ENCODE peak calls at places on chromosomes 3 and 15, in ten cellular contexts. W, Q, X, U, G, O, R, A, M and V are unnamed samples.

GRCh38 chr3:9422712-9423424 is 25.5 kb downstream of the SETD5 start:
- DNase-seq in W (peak; percentile 95), Q (peak; percentile 97), X (no peak), U (peak; percentile 91), G (peak; percentile 72), O (no peak), R (peak; percentile 93), A (peak; percentile 93), M (peak; percentile 49), V (no peak)

GRCh38 chr3:39499651-39500273 is 32.3 kb downstream of the MOBP start:
- DNase-seq in W (no peak), Q (no peak), X (no peak), U (no peak), G (no peak), O (no peak), R (no peak), A (no peak), M (no peak), V (no peak)

GRCh38 chr3:190359813-190360212 is 28.1 kb upstream of the CLDN16 start:
- DNase-seq in W (no peak), Q (no peak), X (no peak), U (no peak), G (no peak), O (no peak), R (no peak), A (no peak), M (no peak), V (no peak)

GRCh38 chr15:70382762-70383458 is 285.2 kb upstream of the TLE3 start:
- DNase-seq in W (no peak), Q (no peak), X (no peak), U (no peak), G (no peak), O (no peak), R (no peak), A (no peak), M (no peak), V (no peak)

GRCh38 chr15:99454107-99454809 is 111.5 kb upstream of the MEF2A start:
- DNase-seq in W (no peak), Q (no peak), X (no peak), U (no peak), G (no peak), O (no peak), R (no peak), A (no peak), M (no peak), V (no peak)

GRCh38 chr3:49456417-49456816 is 13.7 kb upstream of the DAG1 start:
- DNase-seq in W (no peak), Q (no peak), X (no peak), U (peak; percentile 39), G (no peak), O (no peak), R (no peak), A (no peak), M (no peak), V (no peak)

GRCh38 chr3:52084954-52085730 is 28.8 kb upstream of the DUSP7 start:
- DNase-seq in W (no peak), Q (no peak), X (no peak), U (no peak), G (peak; percentile 11), O (no peak), R (no peak), A (no peak), M (peak; percentile 21), V (no peak)

GRCh38 chr3:11238057-11238456 is 34.1 kb upstream of the ATG7 start:
- DNase-seq in W (peak; percentile 74), Q (peak; percentile 87), X (no peak), U (peak; percentile 53), G (no peak), O (no peak), R (no peak), A (no peak), M (no peak), V (no peak)

GRCh38 chr15:34079904-34080303 is 21.8 kb downstream of the EMC7 start:
- DNase-seq in W (no peak), Q (no peak), X (no peak), U (no peak), G (no peak), O (no peak), R (no peak), A (no peak), M (no peak), V (no peak)

GRCh38 chr15:62790531-62790930 is 252.0 kb upstream of the TPM1 start:
- DNase-seq in W (no peak), Q (no peak), X (no peak), U (no peak), G (no peak), O (no peak), R (no peak), A (no peak), M (no peak), V (no peak)

GRCh38 chr15:83061680-83062079 is 5.4 kb downstream of the BTBD1 start:
- DNase-seq in W (no peak), Q (peak; percentile 53), X (no peak), U (no peak), G (no peak), O (no peak), R (peak; percentile 34), A (no peak), M (no peak), V (no peak)